ENCODE peak calls at places on chromosomes 6 and 20, in four cellular contexts. M is heart right ventricle, Q is fibroblast of lung, T is ovary. H is an unnamed sample. For H3K36me3, the result is how much of the 10 kb centered on the place peaks cover.

GRCh38 chr6:89330910-89331309 is 15.8 kb upstream of the GABRR2 start:
- DNase-seq in M (no peak), Q (no peak), T (no peak), H (no peak)

GRCh38 chr6:43297644-43298564 is at the start of gene SLC22A7:
- DNase-seq in M (peak), Q (no peak), T (no peak), H (no peak)

GRCh38 chr6:7235712-7236311 is 77.2 kb downstream of the SSR1 start:
- DNase-seq in M (no peak), Q (no peak), T (no peak), H (no peak)

GRCh38 chr6:20331625-20332024 is 70.1 kb upstream of the E2F3 start:
- DNase-seq in M (no peak), Q (no peak), T (no peak), H (no peak)

GRCh38 chr20:61901421-61902212 is 164.1 kb downstream of the TAF4 start:
- DNase-seq in M (no peak), Q (no peak), T (no peak), H (peak)

GRCh38 chr20:33674294-33675126 is at the start of gene NECAB3:
- DNase-seq in M (peak), Q (peak), T (peak), H (no peak)

GRCh38 chr20:50308513-50309279 is 118.1 kb downstream of the CEBPB start:
- DNase-seq in M (peak), Q (peak), T (peak), H (peak)

GRCh38 chr20:10090588-10091166 is 55.9 kb downstream of the ANKEF1 start:
- DNase-seq in M (peak), Q (peak), T (peak), H (no peak)

GRCh38 chr6:149271348-149272340 is 45.9 kb upstream of the TAB2 start:
- DNase-seq in M (no peak), Q (no peak), T (no peak), H (no peak)

GRCh38 chr6:138503881-138504680 is 4.8 kb upstream of the NHSL1 start:
- DNase-seq in M (no peak), Q (no peak), T (no peak), H (no peak)

GRCh38 chr6:32967151-32968091 is 973 bp upstream of the BRD2 start:
- DNase-seq in M (peak), Q (peak), T (peak), H (no peak)

GRCh38 chr6:25640871-25641270 is 11.1 kb upstream of the SCGN start:
- DNase-seq in M (no peak), Q (no peak), T (no peak), H (no peak)

GRCh38 chr6:138468320-138469015 is 30.8 kb downstream of the NHSL1 start:
- DNase-seq in M (no peak), Q (peak), T (no peak), H (no peak)

GRCh38 chr6:129774697-129775447 is 64.9 kb upstream of the ARHGAP18 start:
- DNase-seq in M (peak), Q (peak), T (peak), H (no peak)

GRCh38 chr6:87070750-87071149 is 24.2 kb downstream of the CGA start:
- DNase-seq in M (no peak), Q (no peak), T (no peak), H (no peak)

GRCh38 chr6:73079611-73079955 is 145.7 kb downstream of the KHDC1L start:
- DNase-seq in M (no peak), Q (peak), T (no peak), H (peak)

GRCh38 chr6:157200611-157201010 is 122.7 kb downstream of the TMEM242 start:
- DNase-seq in M (no peak), Q (no peak), T (no peak), H (no peak)

GRCh38 chr6:43254138-43254817 is 11.0 kb downstream of the TTBK1 start:
- DNase-seq in M (no peak), Q (peak), T (no peak), H (no peak)

GRCh38 chr6:6694368-6694780 is 105.9 kb downstream of the LY86 start:
- DNase-seq in M (no peak), Q (no peak), T (no peak), H (no peak)

GRCh38 chr6:165890404-165890735 is 227.3 kb upstream of the PDE10A start:
- DNase-seq in M (no peak), Q (no peak), T (no peak), H (no peak)

GRCh38 chr6:158290659-158291058 is 21.6 kb upstream of the TULP4 start:
- DNase-seq in M (no peak), Q (no peak), T (no peak), H (no peak)

GRCh38 chr20:35539756-35540212 is 2.1 kb upstream of the ERGIC3 start:
- DNase-seq in M (no peak), Q (no peak), T (no peak), H (no peak)

GRCh38 chr20:33539129-33539528 is 49.2 kb downstream of the CBFA2T2 start:
- DNase-seq in M (no peak), Q (peak), T (no peak), H (no peak)

GRCh38 chr20:56776345-56776744 is 147.2 kb downstream of the TFAP2C start:
- DNase-seq in M (no peak), Q (no peak), T (no peak), H (no peak)

GRCh38 chr6:12761376-12762115 is 45.0 kb downstream of the PHACTR1 start:
- DNase-seq in M (no peak), Q (no peak), T (no peak), H (peak)

GRCh38 chr20:6718660-6719059 is 48.8 kb upstream of the BMP2 start:
- DNase-seq in M (no peak), Q (no peak), T (no peak), H (no peak)

GRCh38 chr6:135922746-135923145 is 71.2 kb downstream of the PDE7B start:
- DNase-seq in M (peak), Q (peak), T (no peak), H (peak)

GRCh38 chr6:135722679-135723078 is 128.8 kb upstream of the PDE7B start:
- DNase-seq in M (no peak), Q (peak), T (no peak), H (peak)

GRCh38 chr20:43667341-43668132 is 623 bp downstream of the MYBL2 start:
- DNase-seq in M (no peak), Q (no peak), T (no peak), H (no peak)

GRCh38 chr6:43575105-43575771 is 600 bp downstream of the XPO5 start:
- DNase-seq in M (no peak), Q (peak), T (no peak), H (no peak)

GRCh38 chr6:47103931-47104330 is 61.8 kb upstream of the ADGRF1 start:
- DNase-seq in M (no peak), Q (no peak), T (no peak), H (no peak)

GRCh38 chr6:32852018-32852843 is 1.3 kb downstream of the TAP1 start:
- DNase-seq in M (peak), Q (no peak), T (peak), H (no peak)

GRCh38 chr6:156840136-156840535 is 63.0 kb downstream of the ARID1B start:
- DNase-seq in M (no peak), Q (no peak), T (no peak), H (no peak)

GRCh38 chr6:144931172-144932035 is 646.3 kb downstream of the UTRN start:
- DNase-seq in M (peak), Q (peak), T (peak), H (no peak)

GRCh38 chr6:142374965-142375733 is 73.3 kb downstream of the ADGRG6 start:
- DNase-seq in M (no peak), Q (peak), T (no peak), H (peak)

GRCh38 chr6:35486005-35486925 is 10.6 kb downstream of the TEAD3 start:
- DNase-seq in M (no peak), Q (no peak), T (peak), H (no peak)

GRCh38 chr6:38637756-38638155 is 2.0 kb downstream of the BTBD9 start:
- DNase-seq in M (no peak), Q (no peak), T (no peak), H (no peak)

DNA sequence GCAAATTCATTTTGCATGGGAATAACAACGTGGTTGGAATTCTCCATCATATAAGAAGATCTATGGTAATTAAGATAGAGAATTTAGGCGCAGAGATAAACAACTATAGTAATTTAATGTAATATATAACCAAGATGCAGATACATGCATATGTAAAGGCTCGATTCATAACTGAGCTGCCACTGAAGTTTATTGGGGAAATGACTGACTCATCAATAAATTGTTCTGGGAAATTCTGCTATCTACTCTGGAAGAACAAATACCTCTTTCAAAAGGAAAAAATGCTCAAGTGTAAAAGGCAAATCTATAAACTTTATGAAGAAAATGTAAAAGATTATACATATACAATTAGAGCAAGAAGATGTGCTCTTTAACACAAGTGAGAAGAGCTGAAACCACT is 596.4 kb downstream of the MMUT start:
- DNase-seq in M (no peak), Q (no peak), T (no peak), H (no peak)
- H3K4me3 ChIP-seq in M (no peak), Q (no peak), T (no peak), H (no peak)

GRCh38 chr6:154796484-154796883 is 63.3 kb downstream of the SCAF8 start:
- DNase-seq in M (no peak), Q (no peak), T (no peak), H (no peak)

GRCh38 chr6:154805288-154805911 is 72.2 kb downstream of the SCAF8 start:
- DNase-seq in M (no peak), Q (peak), T (no peak), H (no peak)

GRCh38 chr6:154797857-154798256 is 64.6 kb downstream of the SCAF8 start:
- DNase-seq in M (no peak), Q (no peak), T (no peak), H (no peak)

DNA sequence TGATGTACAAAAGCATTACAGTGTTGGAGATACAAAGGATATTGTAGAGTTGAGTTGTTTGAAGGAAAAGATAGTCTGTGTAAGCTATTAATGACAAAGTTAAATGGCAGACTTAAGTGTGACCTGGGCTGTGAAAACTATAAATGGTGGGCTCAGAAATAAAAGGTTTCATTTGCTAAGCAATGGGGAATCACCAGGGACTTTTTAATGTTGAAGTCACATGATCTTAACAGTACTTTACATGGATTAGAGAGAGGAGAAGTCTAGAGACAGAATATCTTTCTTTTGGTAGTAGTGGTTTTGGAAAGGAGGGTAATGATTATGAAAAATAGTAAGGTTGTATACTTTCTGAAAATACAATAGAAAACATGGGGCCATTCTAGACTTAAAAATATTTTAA is 67.1 kb downstream of the SCAF8 start:
- DNase-seq in M (no peak), Q (no peak), T (no peak), H (no peak)
- H3K36me3 ChIP-seq in M (under half), Q (under half), T (under half), H (under half)

GRCh38 chr6:151548201-151548600 is 54.4 kb downstream of the CCDC170 start:
- DNase-seq in M (no peak), Q (no peak), T (no peak), H (no peak)

GRCh38 chr6:151544453-151544852 is 50.6 kb downstream of the CCDC170 start:
- DNase-seq in M (no peak), Q (no peak), T (no peak), H (no peak)

GRCh38 chr6:151550618-151551017 is 56.8 kb downstream of the CCDC170 start:
- DNase-seq in M (no peak), Q (no peak), T (no peak), H (no peak)

GRCh38 chr6:151549790-151550189 is 56.0 kb downstream of the CCDC170 start:
- DNase-seq in M (no peak), Q (no peak), T (no peak), H (no peak)

GRCh38 chr6:151546941-151547659 is 53.3 kb downstream of the CCDC170 start:
- DNase-seq in M (no peak), Q (no peak), T (no peak), H (no peak)
- TF ChIP-seq CTCF in M (no peak), Q (no peak), T (no peak), H (no peak)

GRCh38 chr6:139990865-139991264 is 616.4 kb upstream of the CITED2 start:
- DNase-seq in M (no peak), Q (peak), T (peak), H (no peak)
- H3K4me3 ChIP-seq in M (no peak), Q (no peak), T (no peak), H (no peak)

GRCh38 chr20:3910868-3911267 is 21.7 kb downstream of the PANK2 start:
- DNase-seq in M (no peak), Q (no peak), T (no peak), H (no peak)
- H3K36me3 ChIP-seq in M (under half), Q (under half), T (under half), H (under half)

DNA sequence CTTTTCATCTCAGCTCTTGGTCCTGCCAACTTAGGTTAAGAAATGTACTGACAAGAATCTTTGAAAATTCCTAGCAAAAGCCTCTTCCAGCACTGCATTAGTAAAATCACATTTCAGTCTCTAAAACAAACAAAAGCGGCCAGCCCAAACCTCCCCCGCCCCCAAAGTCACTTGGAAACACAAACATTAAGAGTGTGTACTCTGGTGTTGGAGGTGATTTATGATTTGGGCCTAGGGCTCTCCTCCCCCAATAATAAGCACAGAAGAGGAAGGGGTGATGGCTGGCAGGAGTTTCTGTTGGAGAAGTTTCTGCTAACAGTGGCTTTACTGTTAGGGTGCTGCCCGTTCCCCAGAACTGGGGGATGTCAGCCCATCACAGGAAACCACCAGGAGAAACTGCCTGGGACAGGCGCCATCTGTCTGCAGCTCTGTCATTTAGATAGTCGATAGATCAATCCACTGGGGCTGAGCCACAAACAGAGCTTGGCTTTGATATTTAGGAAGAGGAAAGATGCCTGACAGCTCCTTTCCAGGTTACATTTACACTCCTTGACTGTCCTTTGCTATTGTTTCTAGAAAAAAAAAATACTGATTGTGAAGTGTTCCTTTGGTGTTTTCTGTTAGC is 199.5 kb downstream of the CD83 start:
- DNase-seq in M (no peak), Q (peak), T (no peak), H (no peak)
- TF ChIP-seq CTCF in M (no peak), Q (no peak), T (no peak), H (no peak)

DNA sequence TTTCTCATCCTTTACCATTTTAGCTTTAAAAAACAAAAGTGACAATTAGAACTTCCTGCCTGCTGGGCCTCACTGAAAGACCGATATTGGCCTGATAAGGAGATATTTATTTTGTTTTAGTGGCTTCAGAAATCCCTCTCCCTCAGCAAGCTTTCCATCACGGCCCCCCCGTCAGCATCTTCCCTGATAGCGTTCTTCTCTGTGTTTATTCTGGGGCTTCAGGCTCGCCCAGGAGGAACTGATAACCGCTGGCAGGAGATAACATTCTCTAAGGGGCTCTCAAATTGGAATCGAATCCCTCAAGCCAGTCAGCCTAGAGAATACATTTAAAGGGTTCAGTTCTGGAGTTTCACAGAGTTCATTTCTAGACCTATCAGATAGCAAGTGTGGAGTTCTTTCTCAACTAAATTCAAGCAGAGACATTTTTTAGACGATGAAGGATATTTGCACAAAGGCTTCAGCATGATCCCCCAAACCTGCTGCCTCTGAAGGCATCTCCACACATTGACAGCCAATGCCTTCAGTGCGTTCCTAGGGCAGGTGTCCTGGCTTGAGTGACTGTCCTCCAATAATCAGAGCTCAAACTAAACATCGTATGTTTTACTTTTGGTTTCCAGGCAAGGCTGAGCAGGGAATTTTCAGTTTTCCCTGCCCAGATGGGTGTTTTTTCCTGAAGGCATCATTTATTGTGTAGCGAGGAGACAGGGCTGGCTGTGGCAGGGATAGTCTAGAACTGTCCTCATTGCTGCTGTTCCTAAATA is 17.0 kb downstream of the PRDM1 start:
- DNase-seq in M (no peak), Q (no peak), T (no peak), H (no peak)
- H3K4me3 ChIP-seq in M (peak), Q (peak), T (no peak), H (no peak)

GRCh38 chr6:133689863-133690262 is 199.1 kb upstream of the TCF21 start:
- DNase-seq in M (no peak), Q (no peak), T (no peak), H (no peak)

GRCh38 chr6:133697666-133698065 is 191.2 kb upstream of the TCF21 start:
- DNase-seq in M (no peak), Q (peak), T (no peak), H (no peak)

GRCh38 chr6:133698272-133698671 is 190.6 kb upstream of the TCF21 start:
- DNase-seq in M (no peak), Q (no peak), T (no peak), H (no peak)

GRCh38 chr6:133688705-133689492 is 200.0 kb upstream of the TCF21 start:
- DNase-seq in M (no peak), Q (no peak), T (no peak), H (no peak)

DNA sequence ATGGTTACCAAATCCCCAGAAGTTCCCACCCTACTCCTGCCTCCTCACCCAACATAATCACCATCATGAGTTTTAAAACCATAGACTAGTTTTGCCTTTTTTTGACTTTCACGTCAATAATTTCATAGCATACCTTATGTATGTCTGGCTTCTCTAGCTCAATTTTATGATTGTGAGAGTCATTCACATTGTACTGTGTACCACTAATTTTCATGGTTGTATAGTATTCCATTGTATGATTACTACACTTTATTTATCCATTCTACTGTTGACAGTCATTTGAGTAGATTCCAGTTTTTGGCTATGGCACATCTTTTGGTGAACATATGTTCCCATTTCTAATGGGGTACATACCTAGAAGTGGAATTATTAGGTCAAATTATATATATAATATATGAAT is 195.3 kb upstream of the TCF21 start:
- DNase-seq in M (no peak), Q (no peak), T (no peak), H (no peak)
- H3K36me3 ChIP-seq in M (under half), Q (under half), T (under half), H (under half)